ENCODE peak calls at places on chromosome 2, in six cellular contexts. One of them, this sample, is unnamed.

GRCh38 chr2:12105180-12105579 is 358.7 kb downstream of the LPIN1 start:
- DNase-seq in left ventricle myocardium inferior: no peak
- DNase-seq in NCI-H1436 treated with DMSO at 0.1 percent for 48 hours: no peak
- DNase-seq in GM04504: no peak
- DNase-seq in M059J: no peak
- DNase-seq in foreskin melanocyte: no peak
- DNase-seq in this sample: no peak

GRCh38 chr2:60706021-60706420 is 50.0 kb upstream of the PAPOLG start:
- DNase-seq in GM04504: no peak
- DNase-seq in M059J: peak; percentile 72
- DNase-seq in left ventricle myocardium inferior: no peak
- DNase-seq in foreskin melanocyte: peak; percentile 89
- DNase-seq in NCI-H1436 treated with DMSO at 0.1 percent for 48 hours: no peak
- DNase-seq in this sample: no peak

GRCh38 chr2:74740395-74741075 is 86.5 kb downstream of the SEMA4F start:
- DNase-seq in left ventricle myocardium inferior: peak; percentile 20
- DNase-seq in M059J: peak; percentile 97
- DNase-seq in foreskin melanocyte: peak; percentile 66
- DNase-seq in NCI-H1436 treated with DMSO at 0.1 percent for 48 hours: no peak
- DNase-seq in GM04504: peak; percentile 93
- DNase-seq in this sample: peak; percentile 78

GRCh38 chr2:211281430-211282073 is 725.2 kb downstream of the CPS1 start:
- DNase-seq in NCI-H1436 treated with DMSO at 0.1 percent for 48 hours: no peak
- DNase-seq in left ventricle myocardium inferior: no peak
- DNase-seq in GM04504: no peak
- DNase-seq in M059J: no peak
- DNase-seq in foreskin melanocyte: no peak
- DNase-seq in this sample: no peak

GRCh38 chr2:23745726-23746105 is 181.2 kb downstream of the ATAD2B start:
- DNase-seq in left ventricle myocardium inferior: no peak
- DNase-seq in foreskin melanocyte: no peak
- DNase-seq in GM04504: peak; percentile 60
- DNase-seq in NCI-H1436 treated with DMSO at 0.1 percent for 48 hours: no peak
- DNase-seq in M059J: peak; percentile 20
- DNase-seq in this sample: peak; percentile 67

GRCh38 chr2:10359731-10360329 is 57.1 kb downstream of the HPCAL1 start:
- DNase-seq in left ventricle myocardium inferior: no peak
- DNase-seq in M059J: no peak
- DNase-seq in GM04504: no peak
- DNase-seq in NCI-H1436 treated with DMSO at 0.1 percent for 48 hours: no peak
- DNase-seq in foreskin melanocyte: no peak
- DNase-seq in this sample: no peak

GRCh38 chr2:224309216-224309615 is 92.7 kb downstream of the FAM124B start:
- DNase-seq in left ventricle myocardium inferior: no peak
- DNase-seq in NCI-H1436 treated with DMSO at 0.1 percent for 48 hours: no peak
- DNase-seq in M059J: peak; percentile 6
- DNase-seq in GM04504: peak; percentile 10
- DNase-seq in foreskin melanocyte: no peak
- DNase-seq in this sample: peak; percentile 59

GRCh38 chr2:43318791-43319190 is 92.4 kb upstream of the ZFP36L2 start:
- DNase-seq in NCI-H1436 treated with DMSO at 0.1 percent for 48 hours: no peak
- DNase-seq in left ventricle myocardium inferior: no peak
- DNase-seq in M059J: peak; percentile 54
- DNase-seq in foreskin melanocyte: no peak
- DNase-seq in GM04504: no peak
- DNase-seq in this sample: peak; percentile 75

GRCh38 chr2:184597571-184597980 is 753 bp upstream of the ZNF804A start:
- DNase-seq in NCI-H1436 treated with DMSO at 0.1 percent for 48 hours: no peak
- DNase-seq in M059J: peak; percentile 17
- DNase-seq in foreskin melanocyte: no peak
- DNase-seq in GM04504: no peak
- DNase-seq in left ventricle myocardium inferior: peak; percentile 10
- DNase-seq in this sample: peak; percentile 27

GRCh38 chr2:219171231-219171651 is 1.4 kb upstream of the SLC23A3 start:
- DNase-seq in left ventricle myocardium inferior: peak; percentile 29
- DNase-seq in GM04504: peak; percentile 87
- DNase-seq in NCI-H1436 treated with DMSO at 0.1 percent for 48 hours: no peak
- DNase-seq in M059J: peak; percentile 72
- DNase-seq in foreskin melanocyte: peak; percentile 99
- DNase-seq in this sample: peak; percentile 51

GRCh38 chr2:199456383-199457146 is 1.2 kb downstream of the SATB2 start:
- DNase-seq in M059J: peak; percentile 11
- DNase-seq in GM04504: no peak
- DNase-seq in NCI-H1436 treated with DMSO at 0.1 percent for 48 hours: no peak
- DNase-seq in left ventricle myocardium inferior: no peak
- DNase-seq in foreskin melanocyte: no peak
- DNase-seq in this sample: no peak

GRCh38 chr2:199223791-199224190 is 233.9 kb downstream of the SATB2 start:
- DNase-seq in GM04504: no peak
- DNase-seq in M059J: peak; percentile 89
- DNase-seq in foreskin melanocyte: no peak
- DNase-seq in NCI-H1436 treated with DMSO at 0.1 percent for 48 hours: no peak
- DNase-seq in left ventricle myocardium inferior: no peak
- DNase-seq in this sample: no peak

GRCh38 chr2:149087751-149088150 is 49.3 kb downstream of the LYPD6B start:
- DNase-seq in M059J: no peak
- DNase-seq in GM04504: no peak
- DNase-seq in NCI-H1436 treated with DMSO at 0.1 percent for 48 hours: no peak
- DNase-seq in left ventricle myocardium inferior: no peak
- DNase-seq in foreskin melanocyte: no peak
- DNase-seq in this sample: no peak

GRCh38 chr2:209727077-209727476 is 44.6 kb upstream of the UNC80 start:
- DNase-seq in M059J: no peak
- DNase-seq in NCI-H1436 treated with DMSO at 0.1 percent for 48 hours: no peak
- DNase-seq in left ventricle myocardium inferior: no peak
- DNase-seq in foreskin melanocyte: no peak
- DNase-seq in GM04504: no peak
- DNase-seq in this sample: no peak

GRCh38 chr2:179049546-179050311 is at the start of gene CCDC141:
- DNase-seq in NCI-H1436 treated with DMSO at 0.1 percent for 48 hours: no peak
- DNase-seq in left ventricle myocardium inferior: no peak
- DNase-seq in GM04504: no peak
- DNase-seq in M059J: no peak
- DNase-seq in foreskin melanocyte: peak; percentile 7
- DNase-seq in this sample: no peak

GRCh38 chr2:177187631-177188312 is 24.8 kb upstream of the HNRNPA3 start:
- DNase-seq in foreskin melanocyte: peak; percentile 31
- DNase-seq in left ventricle myocardium inferior: no peak
- DNase-seq in NCI-H1436 treated with DMSO at 0.1 percent for 48 hours: no peak
- DNase-seq in M059J: no peak
- DNase-seq in GM04504: no peak
- DNase-seq in this sample: peak; percentile 87

GRCh38 chr2:239377591-239377990 is 23.2 kb downstream of the HDAC4 start:
- DNase-seq in M059J: no peak
- DNase-seq in foreskin melanocyte: no peak
- DNase-seq in NCI-H1436 treated with DMSO at 0.1 percent for 48 hours: no peak
- DNase-seq in GM04504: no peak
- DNase-seq in left ventricle myocardium inferior: no peak
- DNase-seq in this sample: no peak

GRCh38 chr2:71154798-71155197 is 24.4 kb downstream of the MPHOSPH10 start:
- DNase-seq in GM04504: no peak
- DNase-seq in left ventricle myocardium inferior: no peak
- DNase-seq in M059J: peak; percentile 25
- DNase-seq in foreskin melanocyte: no peak
- DNase-seq in NCI-H1436 treated with DMSO at 0.1 percent for 48 hours: no peak
- DNase-seq in this sample: no peak

This sample was measured in skeletal muscle cell.